ENCODE peak calls at places on chromosomes 5 and 9, in nine cellular contexts. S, L, N, Q, F, C, M, J and R are unnamed samples.

GRCh38 chr5:137453476-137454080 is 45.5 kb downstream of the SPOCK1 start:
- DNase-seq in S (peak), L (peak), N (no peak), Q (no peak), F (no peak), C (peak), M (peak), J (no peak), R (peak)

GRCh38 chr9:83281306-83282255 is 218.6 kb upstream of the RASEF start:
- DNase-seq in S (peak), L (peak), N (no peak), Q (no peak), F (peak), C (peak), M (no peak), J (no peak), R (no peak)

GRCh38 chr9:84917366-84918063 is 248.0 kb downstream of the NTRK2 start:
- DNase-seq in S (no peak), L (peak), N (no peak), Q (no peak), F (no peak), C (no peak), M (no peak), J (no peak), R (no peak)

GRCh38 chr5:139384591-139385051 is 1.5 kb upstream of the SLC23A1 start:
- DNase-seq in S (no peak), L (no peak), N (no peak), Q (no peak), F (no peak), C (no peak), M (no peak), J (no peak), R (no peak)

GRCh38 chr9:88230612-88231011 is 92.3 kb upstream of the SPATA31C2 start:
- DNase-seq in S (no peak), L (no peak), N (no peak), Q (no peak), F (no peak), C (no peak), M (no peak), J (no peak), R (no peak)

GRCh38 chr9:128505414-128505765 is 871 bp downstream of the GLE1 start:
- DNase-seq in S (no peak), L (no peak), N (no peak), Q (no peak), F (no peak), C (no peak), M (no peak), J (no peak), R (peak)

GRCh38 chr5:160181965-160182622 is 47.2 kb upstream of the FABP6 start:
- DNase-seq in S (no peak), L (peak), N (no peak), Q (no peak), F (no peak), C (peak), M (no peak), J (no peak), R (no peak)

GRCh38 chr5:142145106-142145900 is 36.7 kb downstream of the NDFIP1 start:
- DNase-seq in S (peak), L (peak), N (no peak), Q (peak), F (peak), C (peak), M (peak), J (peak), R (peak)

GRCh38 chr5:143166080-143166479 is 237.4 kb downstream of the NR3C1 start:
- DNase-seq in S (no peak), L (no peak), N (no peak), Q (no peak), F (no peak), C (no peak), M (no peak), J (no peak), R (no peak)

GRCh38 chr5:118791986-118792734 is 196.2 kb downstream of the DTWD2 start:
- DNase-seq in S (peak), L (peak), N (no peak), Q (no peak), F (peak), C (peak), M (peak), J (no peak), R (peak)

GRCh38 chr5:153818626-153819025 is 220.1 kb downstream of the FAM114A2 start:
- DNase-seq in S (no peak), L (peak), N (no peak), Q (no peak), F (no peak), C (peak), M (no peak), J (no peak), R (no peak)

GRCh38 chr5:123810253-123810652 is 298.3 kb downstream of the CSNK1G3 start:
- DNase-seq in S (no peak), L (no peak), N (peak), Q (no peak), F (no peak), C (no peak), M (no peak), J (no peak), R (no peak)

GRCh38 chr5:53109436-53110127 is at the start of gene MOCS2:
- DNase-seq in S (peak), L (peak), N (peak), Q (peak), F (peak), C (peak), M (peak), J (peak), R (peak)

GRCh38 chr5:1743769-1744085 is 55.9 kb downstream of the MRPL36 start:
- DNase-seq in S (no peak), L (no peak), N (no peak), Q (peak), F (no peak), C (no peak), M (no peak), J (no peak), R (no peak)

GRCh38 chr5:14341571-14342225 is 198.6 kb downstream of the TRIO start:
- DNase-seq in S (no peak), L (no peak), N (no peak), Q (no peak), F (no peak), C (no peak), M (no peak), J (no peak), R (no peak)

GRCh38 chr5:59275537-59276276 is 617.8 kb downstream of the PDE4D start:
- DNase-seq in S (peak), L (peak), N (peak), Q (no peak), F (peak), C (peak), M (no peak), J (no peak), R (no peak)

GRCh38 chr5:33892419-33893151 is 795 bp upstream of the ADAMTS12 start:
- DNase-seq in S (peak), L (peak), N (no peak), Q (no peak), F (peak), C (peak), M (peak), J (no peak), R (peak)
- H3K4me3 ChIP-seq in S (peak), L (no peak), N (peak), Q (peak), F (peak), C (peak), M (peak), J (no peak), R (peak)

DNA sequence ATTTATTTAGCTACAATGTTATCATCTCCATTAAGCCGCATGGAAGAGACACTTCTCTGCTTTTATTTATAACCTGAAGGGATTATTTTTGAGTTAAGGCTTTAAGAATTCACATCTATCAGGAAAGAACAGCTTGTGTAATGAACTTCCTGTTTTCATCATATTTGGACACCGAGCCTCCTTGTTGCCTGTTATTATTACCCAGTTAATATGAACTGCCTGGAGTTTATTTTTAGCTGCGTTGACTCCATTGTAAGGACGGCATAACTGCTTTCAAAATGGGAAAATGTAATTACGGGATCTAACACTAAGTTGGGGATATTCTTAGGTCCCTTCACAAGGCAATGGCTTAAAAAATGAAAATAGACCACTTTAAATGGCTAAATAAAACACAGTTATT is 89.0 kb upstream of the NR4A3 start:
- DNase-seq in S (no peak), L (no peak), N (no peak), Q (no peak), F (no peak), C (no peak), M (no peak), J (no peak), R (no peak)
- H3K4me3 ChIP-seq in S (no peak), L (no peak), N (peak), Q (no peak), F (no peak), C (no peak), M (no peak), J (no peak), R (no peak)

DNA sequence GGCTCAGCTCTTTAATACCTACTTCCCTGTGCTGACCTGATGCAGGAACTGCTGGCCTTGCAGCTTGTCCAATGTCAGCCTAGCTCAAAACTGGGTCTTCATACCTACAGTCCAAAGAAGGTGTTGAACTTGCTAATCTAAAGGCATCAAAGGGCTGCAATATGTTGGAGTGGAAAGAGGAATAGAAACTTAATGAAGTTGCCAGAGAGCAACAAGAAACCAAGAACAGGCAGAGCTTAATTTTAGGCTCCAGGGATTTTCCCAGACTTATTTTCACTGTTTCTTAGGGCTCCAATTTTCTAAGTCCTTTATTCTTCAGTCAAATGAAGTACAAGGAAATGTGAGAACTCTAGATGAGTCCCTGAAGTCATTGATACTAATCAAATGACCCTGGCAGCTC is 17.6 kb upstream of the ERCC6L2 start:
- DNase-seq in S (no peak), L (no peak), N (no peak), Q (no peak), F (no peak), C (no peak), M (no peak), J (no peak), R (no peak)
- H3K4me3 ChIP-seq in S (no peak), L (no peak), N (no peak), Q (no peak), F (no peak), C (no peak), M (no peak), J (no peak), R (no peak)

DNA sequence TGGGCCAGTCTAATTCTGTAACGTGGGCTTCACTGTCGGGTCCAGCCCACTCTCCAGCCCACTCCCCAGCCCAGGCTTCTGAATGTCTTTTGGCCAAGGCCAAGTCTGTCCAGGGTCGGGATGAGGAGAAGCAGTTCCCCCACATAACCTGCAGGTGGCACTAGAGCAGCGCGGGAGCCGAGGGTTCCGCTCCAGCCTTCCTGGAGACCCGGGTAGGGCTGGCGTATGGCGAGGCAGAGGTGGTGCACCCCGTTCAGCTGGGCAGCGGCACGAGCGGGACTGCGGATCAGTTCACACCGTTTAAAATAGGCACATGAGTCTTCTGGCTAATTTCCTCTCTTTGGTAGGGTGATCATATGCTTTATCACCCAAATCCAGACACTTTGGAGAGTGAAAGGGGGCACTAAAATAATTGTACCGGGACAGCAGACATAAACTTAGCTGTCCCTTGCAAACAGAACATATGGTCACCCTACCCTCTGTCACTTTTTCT is 185.9 kb downstream of the MSX2 start:
- DNase-seq in S (peak), L (peak), N (peak), Q (peak), F (peak), C (peak), M (peak), J (peak), R (no peak)
- H3K4me3 ChIP-seq in S (no peak), L (no peak), N (peak), Q (no peak), F (no peak), C (no peak), M (no peak), J (no peak), R (no peak)

GRCh38 chr9:123997665-123998277 is 13.8 kb upstream of the LHX2 start:
- DNase-seq in S (no peak), L (peak), N (peak), Q (peak), F (peak), C (no peak), M (no peak), J (no peak), R (no peak)
- H3K4me3 ChIP-seq in S (no peak), L (no peak), N (no peak), Q (no peak), F (no peak), C (no peak), M (no peak), J (no peak), R (no peak)

DNA sequence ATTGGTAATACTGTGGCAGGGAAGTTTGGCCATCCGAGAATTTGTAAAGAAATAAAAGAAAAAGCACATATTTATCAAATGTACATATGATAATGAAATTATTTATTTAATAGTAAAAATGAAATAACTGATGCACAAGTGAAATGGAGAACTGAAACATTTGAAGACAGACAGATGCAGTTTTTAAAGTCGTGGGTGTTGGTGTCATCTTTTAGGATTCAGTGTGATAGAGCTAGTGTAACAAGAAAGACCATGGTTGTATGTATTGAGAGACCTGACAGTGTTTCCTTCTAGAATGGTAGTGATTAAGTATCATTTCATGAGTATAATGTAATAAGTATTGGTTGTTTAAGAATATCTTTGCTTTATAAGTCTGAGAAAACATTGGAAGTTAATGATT is 2.4 kb downstream of the SEC61B start:
- DNase-seq in S (no peak), L (no peak), N (no peak), Q (no peak), F (no peak), C (no peak), M (no peak), J (no peak), R (no peak)
- H3K4me3 ChIP-seq in S (no peak), L (no peak), N (no peak), Q (no peak), F (no peak), C (no peak), M (no peak), J (no peak), R (no peak)